ENCODE peak calls at places on chromosomes 6 and 20, in five cellular contexts. One of them, this sample, is unnamed.

GRCh38 chr6:99614430-99615161 is 8.0 kb downstream of the PRDM13 start:
- DNase-seq in astrocyte of the spinal cord: no peak
- DNase-seq in esophagus squamous epithelium: no peak
- DNase-seq in kidney: no peak
- DNase-seq in GM23338: peak
- DNase-seq in this sample: no peak

GRCh38 chr20:44651507-44652373 is at the start of gene ADA:
- DNase-seq in astrocyte of the spinal cord: peak
- DNase-seq in esophagus squamous epithelium: no peak
- DNase-seq in kidney: peak
- DNase-seq in GM23338: peak
- DNase-seq in this sample: no peak

GRCh38 chr6:3211681-3212080 is 15.8 kb downstream of the TUBB2B start:
- DNase-seq in astrocyte of the spinal cord: no peak
- DNase-seq in esophagus squamous epithelium: no peak
- DNase-seq in kidney: no peak
- DNase-seq in GM23338: no peak
- DNase-seq in this sample: no peak

GRCh38 chr6:1267057-1267732 is 44.7 kb upstream of the FOXQ1 start:
- DNase-seq in astrocyte of the spinal cord: peak
- DNase-seq in esophagus squamous epithelium: no peak
- DNase-seq in kidney: no peak
- DNase-seq in GM23338: no peak
- DNase-seq in this sample: no peak

GRCh38 chr6:103105686-103106085 is 1712.2 kb downstream of the GRIK2 start:
- DNase-seq in astrocyte of the spinal cord: no peak
- DNase-seq in esophagus squamous epithelium: no peak
- DNase-seq in kidney: no peak
- DNase-seq in GM23338: peak
- DNase-seq in this sample: no peak

GRCh38 chr6:40342674-40343230 is 244.4 kb downstream of the LRFN2 start:
- DNase-seq in astrocyte of the spinal cord: no peak
- DNase-seq in esophagus squamous epithelium: no peak
- DNase-seq in kidney: no peak
- DNase-seq in GM23338: no peak
- DNase-seq in this sample: no peak

GRCh38 chr6:143061597-143062385 is 1.1 kb downstream of the AIG1 start:
- DNase-seq in astrocyte of the spinal cord: no peak
- DNase-seq in esophagus squamous epithelium: no peak
- DNase-seq in kidney: no peak
- DNase-seq in GM23338: no peak
- DNase-seq in this sample: no peak

GRCh38 chr6:345747-346388 is 45.7 kb upstream of the IRF4 start:
- DNase-seq in astrocyte of the spinal cord: peak
- DNase-seq in esophagus squamous epithelium: no peak
- DNase-seq in kidney: peak
- DNase-seq in GM23338: no peak
- DNase-seq in this sample: no peak

GRCh38 chr20:18527836-18528235 is 20.1 kb downstream of the SEC23B start:
- DNase-seq in astrocyte of the spinal cord: peak
- DNase-seq in esophagus squamous epithelium: no peak
- DNase-seq in kidney: no peak
- DNase-seq in GM23338: no peak
- DNase-seq in this sample: no peak

GRCh38 chr6:4395386-4395785 is 260.0 kb upstream of the ECI2 start:
- DNase-seq in astrocyte of the spinal cord: no peak
- DNase-seq in esophagus squamous epithelium: no peak
- DNase-seq in kidney: no peak
- DNase-seq in GM23338: no peak
- DNase-seq in this sample: no peak

GRCh38 chr20:43681468-43681942 is 14.6 kb downstream of the MYBL2 start:
- DNase-seq in astrocyte of the spinal cord: no peak
- DNase-seq in esophagus squamous epithelium: no peak
- DNase-seq in kidney: no peak
- DNase-seq in GM23338: peak
- DNase-seq in this sample: no peak

DNA sequence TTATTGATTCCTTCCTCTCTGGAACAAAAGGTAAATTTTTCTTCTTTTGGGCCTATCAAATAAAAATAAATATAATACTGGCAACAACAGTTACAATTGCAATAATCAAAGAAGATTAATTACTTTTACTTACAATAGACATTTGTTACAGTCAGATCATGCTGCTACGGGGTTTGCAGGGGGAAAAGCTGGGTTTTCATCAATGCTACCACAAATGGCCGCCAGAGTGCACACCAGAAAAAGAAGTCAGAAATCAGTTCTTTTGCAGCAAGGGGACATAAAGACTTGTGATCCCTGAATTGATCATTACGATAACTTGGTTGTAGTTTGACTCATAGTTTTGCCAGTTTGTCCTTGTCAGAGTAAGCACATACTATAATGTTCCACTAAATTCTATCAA is 714.5 kb upstream of the EYS start:
- DNase-seq in astrocyte of the spinal cord: peak
- DNase-seq in esophagus squamous epithelium: no peak
- DNase-seq in kidney: no peak
- DNase-seq in GM23338: peak
- DNase-seq in this sample: no peak
- TF ChIP-seq CTCF in astrocyte of the spinal cord: peak
- TF ChIP-seq CTCF in esophagus squamous epithelium: no peak
- TF ChIP-seq CTCF in kidney: no peak
- TF ChIP-seq CTCF in GM23338: peak
- TF ChIP-seq CTCF in this sample: peak

DNA sequence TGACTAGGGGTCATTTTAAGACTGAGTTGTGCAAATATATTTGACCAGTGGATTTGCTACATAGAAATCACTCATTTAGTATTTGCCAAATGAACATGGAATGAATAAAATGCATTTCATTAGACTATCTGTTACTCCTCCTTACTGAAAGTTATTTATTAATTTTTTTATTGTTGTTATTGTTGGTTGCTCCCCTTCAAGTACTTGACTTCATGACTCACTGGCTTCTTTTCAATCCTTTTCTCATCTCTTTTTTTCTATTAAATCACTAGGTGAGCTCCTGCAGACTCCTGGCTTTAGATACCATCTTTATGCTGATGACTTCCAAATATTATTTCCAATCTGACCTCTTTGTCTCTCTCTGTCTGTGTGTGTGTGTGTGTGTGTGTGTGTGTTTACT is 192.2 kb upstream of the FAM83B start:
- DNase-seq in astrocyte of the spinal cord: no peak
- DNase-seq in esophagus squamous epithelium: no peak
- DNase-seq in kidney: no peak
- DNase-seq in GM23338: no peak
- DNase-seq in this sample: no peak
- H3K4me3 ChIP-seq in astrocyte of the spinal cord: no peak
- H3K4me3 ChIP-seq in esophagus squamous epithelium: no peak
- H3K4me3 ChIP-seq in kidney: no peak
- H3K4me3 ChIP-seq in GM23338: no peak
- H3K4me3 ChIP-seq in this sample: no peak

DNA sequence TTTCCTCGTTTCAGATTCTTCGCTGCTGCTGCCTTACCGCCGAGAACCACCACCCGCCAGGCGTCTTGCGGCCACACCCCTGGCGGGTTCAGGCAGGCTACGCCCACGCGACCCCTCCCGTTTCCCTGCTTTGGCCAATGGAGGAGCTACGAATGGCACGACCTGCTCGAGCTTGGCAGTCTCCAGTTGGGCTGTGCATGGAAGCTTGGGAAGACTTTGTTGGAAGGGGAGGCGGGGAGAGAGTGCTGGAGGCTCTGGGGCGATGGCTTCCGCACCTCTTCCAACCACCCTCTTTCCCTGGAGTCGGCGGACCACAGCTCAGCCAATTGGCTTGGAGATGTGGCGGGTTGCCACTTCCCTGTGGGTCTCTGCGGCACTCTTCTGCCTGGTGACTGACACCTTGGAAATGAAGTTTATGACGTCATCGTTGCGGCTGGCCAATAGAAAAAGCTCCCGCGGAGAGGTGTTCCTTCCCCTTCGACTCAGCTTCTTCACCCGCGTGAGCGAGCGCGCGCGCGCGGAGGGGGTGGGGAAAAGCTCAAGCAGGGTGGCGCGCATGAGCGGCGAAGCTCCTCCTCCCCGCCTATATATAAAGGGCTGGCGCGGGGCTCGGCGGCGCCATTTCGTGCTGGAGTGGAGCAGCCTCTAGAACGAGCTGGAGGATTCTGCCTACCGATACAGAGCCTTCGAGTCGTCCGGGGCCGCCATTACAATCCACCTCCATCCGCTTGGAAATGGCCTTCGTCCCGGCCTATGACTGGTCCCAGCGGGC is 3.4 kb downstream of the BRD2 start:
- DNase-seq in astrocyte of the spinal cord: peak
- DNase-seq in esophagus squamous epithelium: peak
- DNase-seq in kidney: peak
- DNase-seq in GM23338: peak
- DNase-seq in this sample: peak
- TF ChIP-seq CTCF in astrocyte of the spinal cord: no peak
- TF ChIP-seq CTCF in esophagus squamous epithelium: peak
- TF ChIP-seq CTCF in kidney: no peak
- TF ChIP-seq CTCF in GM23338: no peak
- TF ChIP-seq CTCF in this sample: no peak

DNA sequence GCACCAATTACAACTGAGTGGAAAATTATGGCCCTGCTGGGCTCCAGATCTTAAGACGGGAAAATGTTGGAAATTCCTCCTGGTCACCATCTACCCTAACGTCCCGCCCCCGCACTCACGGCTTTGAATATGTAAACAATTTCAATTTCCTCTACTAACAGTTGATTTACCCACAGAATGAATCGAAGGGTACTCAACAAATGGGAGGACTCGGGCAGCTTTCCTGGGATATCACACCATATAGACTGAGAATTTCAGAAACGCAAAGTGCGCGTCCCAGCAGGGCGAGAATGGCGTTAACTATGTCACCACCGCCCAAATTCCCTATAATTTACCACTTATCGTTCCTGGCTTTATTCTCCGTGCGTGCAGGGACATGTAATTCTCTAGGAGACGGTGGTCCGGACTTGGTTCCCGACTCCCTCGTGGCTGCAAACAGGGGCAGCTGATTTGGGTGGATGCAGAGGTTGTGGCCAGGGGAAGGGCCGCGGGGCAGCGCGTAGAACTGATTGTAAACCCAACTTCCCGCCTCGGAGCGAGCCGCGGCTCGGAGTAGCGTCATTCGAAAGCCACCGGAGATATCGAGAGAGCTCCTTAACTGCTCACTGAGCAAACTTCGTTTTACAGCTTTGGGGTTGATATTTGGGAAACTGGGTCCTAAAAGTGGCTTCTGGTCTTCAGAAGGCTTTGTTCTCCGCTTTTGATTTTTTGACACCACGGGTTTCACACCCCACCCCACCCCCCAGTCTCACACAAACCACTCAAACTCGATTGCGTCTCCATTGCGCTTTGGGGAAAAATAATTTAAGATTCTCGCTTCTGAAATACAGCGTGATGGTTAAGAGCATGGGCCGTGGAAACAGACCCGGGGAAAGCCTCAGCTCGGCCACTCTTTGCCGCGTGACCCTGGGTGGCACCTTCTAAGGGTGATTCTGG is 17.6 kb upstream of the ZSCAN9 start:
- DNase-seq in astrocyte of the spinal cord: peak
- DNase-seq in esophagus squamous epithelium: no peak
- DNase-seq in kidney: no peak
- DNase-seq in GM23338: peak
- DNase-seq in this sample: no peak
- H3K4me3 ChIP-seq in astrocyte of the spinal cord: peak
- H3K4me3 ChIP-seq in esophagus squamous epithelium: peak
- H3K4me3 ChIP-seq in kidney: no peak
- H3K4me3 ChIP-seq in GM23338: peak
- H3K4me3 ChIP-seq in this sample: peak

DNA sequence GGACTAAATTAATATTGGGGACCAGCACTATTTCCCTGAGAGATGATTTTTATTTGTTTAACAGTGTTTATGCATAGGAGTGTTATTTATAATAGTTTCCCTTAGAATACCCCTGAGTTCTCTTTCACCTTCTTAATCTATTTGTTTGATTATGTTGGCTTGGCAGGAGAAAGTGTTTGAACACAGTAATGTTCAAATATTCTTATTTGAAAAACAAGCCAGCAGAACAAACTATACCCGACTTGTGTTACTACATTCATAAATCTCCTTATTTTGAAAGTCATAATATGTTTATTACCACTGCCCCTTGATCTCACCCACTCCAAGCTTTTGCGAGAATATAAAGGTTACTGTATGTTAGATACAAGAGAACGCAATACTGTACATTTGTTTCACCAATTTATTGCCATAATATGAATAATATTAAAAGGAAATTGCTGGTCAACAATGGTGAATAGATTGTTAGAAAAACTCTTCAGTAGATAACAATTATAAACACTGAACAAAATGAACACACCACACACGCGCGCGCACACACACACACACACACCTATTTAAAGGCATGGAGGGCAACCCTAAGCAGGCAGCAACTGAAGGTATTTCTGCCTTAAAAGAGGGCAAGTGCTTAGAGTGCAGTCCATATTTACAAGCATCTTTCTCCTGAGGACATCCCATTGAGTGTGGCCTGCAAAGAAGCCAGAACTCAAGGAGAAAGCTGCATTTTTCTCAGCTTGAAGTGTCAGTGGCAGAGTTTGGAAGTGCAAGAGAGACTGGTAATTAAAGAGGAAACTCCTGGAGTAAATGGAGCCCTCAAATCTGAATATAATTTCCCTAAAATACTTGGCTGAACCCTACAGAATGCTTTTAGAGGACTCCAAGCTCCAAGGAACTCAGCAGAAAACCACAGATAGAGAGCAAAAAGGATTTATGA is 279.4 kb upstream of the MAN1A1 start:
- DNase-seq in astrocyte of the spinal cord: no peak
- DNase-seq in esophagus squamous epithelium: no peak
- DNase-seq in kidney: no peak
- DNase-seq in GM23338: peak
- DNase-seq in this sample: no peak
- TF ChIP-seq CTCF in astrocyte of the spinal cord: no peak
- TF ChIP-seq CTCF in esophagus squamous epithelium: no peak
- TF ChIP-seq CTCF in kidney: no peak
- TF ChIP-seq CTCF in GM23338: no peak
- TF ChIP-seq CTCF in this sample: peak

This sample was measured in astrocyte of the cerebellum.